ENCODE peak calls at places on chromosomes 13 and 19, in six cellular contexts. One of them, this sample, is unnamed.
A peak's percentile ranks its signal among the peaks of the same experiment; 100 is the strongest.

GRCh38 chr13:25141042-25141441 is 31.0 kb downstream of the AMER2 start:
- DNase-seq in stimulated activated CD4-positive, alpha-beta T cell treated with anti-CD3 and anti-CD28 coated beads, TNF-alpha, amount 100 ng/mL, for 4 hours: no peak
- DNase-seq in BE2C: no peak
- DNase-seq in adipocyte: no peak
- DNase-seq in NB4: no peak
- DNase-seq in neural crest cell: no peak
- DNase-seq in this sample: no peak

GRCh38 chr13:97976551-97977375 is 23.3 kb downstream of the IPO5 start:
- DNase-seq in stimulated activated CD4-positive, alpha-beta T cell treated with anti-CD3 and anti-CD28 coated beads, TNF-alpha, amount 100 ng/mL, for 4 hours: no peak
- DNase-seq in BE2C: peak; percentile 54
- DNase-seq in adipocyte: peak; percentile 73
- DNase-seq in NB4: no peak
- DNase-seq in neural crest cell: no peak
- DNase-seq in this sample: peak; percentile 34

GRCh38 chr13:110698689-110699088 is 7.2 kb downstream of the CARS2 start:
- DNase-seq in stimulated activated CD4-positive, alpha-beta T cell treated with anti-CD3 and anti-CD28 coated beads, TNF-alpha, amount 100 ng/mL, for 4 hours: no peak
- DNase-seq in BE2C: no peak
- DNase-seq in adipocyte: no peak
- DNase-seq in NB4: no peak
- DNase-seq in neural crest cell: no peak
- DNase-seq in this sample: no peak

GRCh38 chr19:49683814-49684250 is 5.6 kb upstream of the ADM5 start:
- DNase-seq in stimulated activated CD4-positive, alpha-beta T cell treated with anti-CD3 and anti-CD28 coated beads, TNF-alpha, amount 100 ng/mL, for 4 hours: no peak
- DNase-seq in BE2C: no peak
- DNase-seq in adipocyte: no peak
- DNase-seq in NB4: no peak
- DNase-seq in neural crest cell: no peak
- DNase-seq in this sample: no peak

GRCh38 chr13:76803831-76804230 is 82.4 kb downstream of the KCTD12 start:
- DNase-seq in stimulated activated CD4-positive, alpha-beta T cell treated with anti-CD3 and anti-CD28 coated beads, TNF-alpha, amount 100 ng/mL, for 4 hours: no peak
- DNase-seq in BE2C: no peak
- DNase-seq in adipocyte: no peak
- DNase-seq in NB4: no peak
- DNase-seq in neural crest cell: no peak
- DNase-seq in this sample: no peak

GRCh38 chr13:79724348-79725103 is 243.6 kb downstream of the NDFIP2 start:
- DNase-seq in stimulated activated CD4-positive, alpha-beta T cell treated with anti-CD3 and anti-CD28 coated beads, TNF-alpha, amount 100 ng/mL, for 4 hours: no peak
- DNase-seq in BE2C: no peak
- DNase-seq in adipocyte: peak; percentile 36
- DNase-seq in NB4: no peak
- DNase-seq in neural crest cell: no peak
- DNase-seq in this sample: no peak

GRCh38 chr13:49549289-49549688 is 36.1 kb downstream of the RCBTB1 start:
- DNase-seq in stimulated activated CD4-positive, alpha-beta T cell treated with anti-CD3 and anti-CD28 coated beads, TNF-alpha, amount 100 ng/mL, for 4 hours: no peak
- DNase-seq in BE2C: no peak
- DNase-seq in adipocyte: no peak
- DNase-seq in NB4: no peak
- DNase-seq in neural crest cell: no peak
- DNase-seq in this sample: no peak

GRCh38 chr19:30046522-30046921 is 104.5 kb downstream of the URI1 start:
- DNase-seq in stimulated activated CD4-positive, alpha-beta T cell treated with anti-CD3 and anti-CD28 coated beads, TNF-alpha, amount 100 ng/mL, for 4 hours: no peak
- DNase-seq in BE2C: peak; percentile 52
- DNase-seq in adipocyte: no peak
- DNase-seq in NB4: peak; percentile 21
- DNase-seq in neural crest cell: no peak
- DNase-seq in this sample: no peak

GRCh38 chr13:32889986-32890565 is 126.1 kb upstream of the KL start:
- DNase-seq in stimulated activated CD4-positive, alpha-beta T cell treated with anti-CD3 and anti-CD28 coated beads, TNF-alpha, amount 100 ng/mL, for 4 hours: no peak
- DNase-seq in BE2C: no peak
- DNase-seq in adipocyte: no peak
- DNase-seq in NB4: peak; percentile 60
- DNase-seq in neural crest cell: no peak
- DNase-seq in this sample: no peak

GRCh38 chr13:40060318-40061007 is 405.0 kb downstream of the COG6 start:
- DNase-seq in stimulated activated CD4-positive, alpha-beta T cell treated with anti-CD3 and anti-CD28 coated beads, TNF-alpha, amount 100 ng/mL, for 4 hours: no peak
- DNase-seq in BE2C: peak; percentile 53
- DNase-seq in adipocyte: peak; percentile 1
- DNase-seq in NB4: peak; percentile 86
- DNase-seq in neural crest cell: no peak
- DNase-seq in this sample: peak; percentile 31

GRCh38 chr19:6069268-6069771 is 41.0 kb downstream of the RFX2 start:
- DNase-seq in stimulated activated CD4-positive, alpha-beta T cell treated with anti-CD3 and anti-CD28 coated beads, TNF-alpha, amount 100 ng/mL, for 4 hours: no peak
- DNase-seq in BE2C: no peak
- DNase-seq in adipocyte: no peak
- DNase-seq in NB4: no peak
- DNase-seq in neural crest cell: no peak
- DNase-seq in this sample: no peak

GRCh38 chr13:98390086-98390697 is 186.7 kb downstream of the STK24 start:
- DNase-seq in stimulated activated CD4-positive, alpha-beta T cell treated with anti-CD3 and anti-CD28 coated beads, TNF-alpha, amount 100 ng/mL, for 4 hours: no peak
- DNase-seq in BE2C: no peak
- DNase-seq in adipocyte: peak; percentile 10
- DNase-seq in NB4: no peak
- DNase-seq in neural crest cell: no peak
- DNase-seq in this sample: no peak

GRCh38 chr13:32278456-32278855 is 36.7 kb downstream of the ZAR1L start:
- DNase-seq in stimulated activated CD4-positive, alpha-beta T cell treated with anti-CD3 and anti-CD28 coated beads, TNF-alpha, amount 100 ng/mL, for 4 hours: no peak
- DNase-seq in BE2C: no peak
- DNase-seq in adipocyte: peak; percentile 41
- DNase-seq in NB4: no peak
- DNase-seq in neural crest cell: no peak
- DNase-seq in this sample: peak; percentile 43

GRCh38 chr19:29771708-29772415 is 39.9 kb upstream of the CCNE1 start:
- DNase-seq in stimulated activated CD4-positive, alpha-beta T cell treated with anti-CD3 and anti-CD28 coated beads, TNF-alpha, amount 100 ng/mL, for 4 hours: no peak
- DNase-seq in BE2C: peak; percentile 74
- DNase-seq in adipocyte: peak; percentile 74
- DNase-seq in NB4: peak; percentile 42
- DNase-seq in neural crest cell: peak; percentile 60
- DNase-seq in this sample: peak; percentile 60

GRCh38 chr13:33678906-33679657 is 138.9 kb upstream of the RFC3 start:
- DNase-seq in stimulated activated CD4-positive, alpha-beta T cell treated with anti-CD3 and anti-CD28 coated beads, TNF-alpha, amount 100 ng/mL, for 4 hours: peak; percentile 52
- DNase-seq in BE2C: peak; percentile 19
- DNase-seq in adipocyte: no peak
- DNase-seq in NB4: no peak
- DNase-seq in neural crest cell: peak; percentile 4
- DNase-seq in this sample: peak; percentile 88

GRCh38 chr19:53463263-53463662 is 4.3 kb upstream of the ZNF813 start:
- DNase-seq in stimulated activated CD4-positive, alpha-beta T cell treated with anti-CD3 and anti-CD28 coated beads, TNF-alpha, amount 100 ng/mL, for 4 hours: no peak
- DNase-seq in BE2C: peak; percentile 57
- DNase-seq in adipocyte: peak; percentile 73
- DNase-seq in NB4: no peak
- DNase-seq in neural crest cell: no peak
- DNase-seq in this sample: no peak

GRCh38 chr19:35061583-35062373 is 20.3 kb downstream of the HPN start:
- DNase-seq in stimulated activated CD4-positive, alpha-beta T cell treated with anti-CD3 and anti-CD28 coated beads, TNF-alpha, amount 100 ng/mL, for 4 hours: no peak
- DNase-seq in BE2C: no peak
- DNase-seq in adipocyte: no peak
- DNase-seq in NB4: no peak
- DNase-seq in neural crest cell: no peak
- DNase-seq in this sample: no peak

GRCh38 chr19:39347332-39348227 is 5.4 kb downstream of the SAMD4B start:
- DNase-seq in stimulated activated CD4-positive, alpha-beta T cell treated with anti-CD3 and anti-CD28 coated beads, TNF-alpha, amount 100 ng/mL, for 4 hours: no peak
- DNase-seq in BE2C: no peak
- DNase-seq in adipocyte: peak; percentile 35
- DNase-seq in NB4: no peak
- DNase-seq in neural crest cell: no peak
- DNase-seq in this sample: no peak

GRCh38 chr19:43464089-43464775 is 1.2 kb downstream of the LYPD3 start:
- DNase-seq in stimulated activated CD4-positive, alpha-beta T cell treated with anti-CD3 and anti-CD28 coated beads, TNF-alpha, amount 100 ng/mL, for 4 hours: peak; percentile 65
- DNase-seq in BE2C: peak; percentile 70
- DNase-seq in adipocyte: peak; percentile 83
- DNase-seq in NB4: no peak
- DNase-seq in neural crest cell: peak; percentile 61
- DNase-seq in this sample: peak; percentile 87

GRCh38 chr19:13366529-13367143 is 139.6 kb downstream of the CACNA1A start:
- DNase-seq in stimulated activated CD4-positive, alpha-beta T cell treated with anti-CD3 and anti-CD28 coated beads, TNF-alpha, amount 100 ng/mL, for 4 hours: no peak
- DNase-seq in BE2C: no peak
- DNase-seq in adipocyte: peak; percentile 49
- DNase-seq in NB4: peak; percentile 34
- DNase-seq in neural crest cell: peak; percentile 29
- DNase-seq in this sample: peak; percentile 36

GRCh38 chr19:35380450-35381124 is 9.7 kb downstream of the GPR42 start:
- DNase-seq in stimulated activated CD4-positive, alpha-beta T cell treated with anti-CD3 and anti-CD28 coated beads, TNF-alpha, amount 100 ng/mL, for 4 hours: no peak
- DNase-seq in BE2C: no peak
- DNase-seq in adipocyte: no peak
- DNase-seq in NB4: no peak
- DNase-seq in neural crest cell: no peak
- DNase-seq in this sample: no peak

GRCh38 chr13:40302351-40302750 is 364.1 kb downstream of the FOXO1 start:
- DNase-seq in stimulated activated CD4-positive, alpha-beta T cell treated with anti-CD3 and anti-CD28 coated beads, TNF-alpha, amount 100 ng/mL, for 4 hours: no peak
- DNase-seq in BE2C: no peak
- DNase-seq in adipocyte: no peak
- DNase-seq in NB4: no peak
- DNase-seq in neural crest cell: no peak
- DNase-seq in this sample: no peak

GRCh38 chr19:1156305-1156801 is 17.7 kb downstream of the SBNO2 start:
- DNase-seq in stimulated activated CD4-positive, alpha-beta T cell treated with anti-CD3 and anti-CD28 coated beads, TNF-alpha, amount 100 ng/mL, for 4 hours: no peak
- DNase-seq in BE2C: no peak
- DNase-seq in adipocyte: no peak
- DNase-seq in NB4: no peak
- DNase-seq in neural crest cell: no peak
- DNase-seq in this sample: no peak

GRCh38 chr19:10885241-10886169 is 14.2 kb downstream of the CARM1 start:
- DNase-seq in stimulated activated CD4-positive, alpha-beta T cell treated with anti-CD3 and anti-CD28 coated beads, TNF-alpha, amount 100 ng/mL, for 4 hours: no peak
- DNase-seq in BE2C: no peak
- DNase-seq in adipocyte: peak; percentile 51
- DNase-seq in NB4: no peak
- DNase-seq in neural crest cell: no peak
- DNase-seq in this sample: no peak

GRCh38 chr13:113941571-113942191 is 32.2 kb downstream of the C13orf46 start:
- DNase-seq in stimulated activated CD4-positive, alpha-beta T cell treated with anti-CD3 and anti-CD28 coated beads, TNF-alpha, amount 100 ng/mL, for 4 hours: no peak
- DNase-seq in BE2C: no peak
- DNase-seq in adipocyte: no peak
- DNase-seq in NB4: peak; percentile 53
- DNase-seq in neural crest cell: no peak
- DNase-seq in this sample: no peak

GRCh38 chr13:34294483-34295129 is 476.7 kb downstream of the RFC3 start:
- DNase-seq in stimulated activated CD4-positive, alpha-beta T cell treated with anti-CD3 and anti-CD28 coated beads, TNF-alpha, amount 100 ng/mL, for 4 hours: no peak
- DNase-seq in BE2C: no peak
- DNase-seq in adipocyte: no peak
- DNase-seq in NB4: no peak
- DNase-seq in neural crest cell: no peak
- DNase-seq in this sample: no peak

GRCh38 chr19:44748426-44749254 is at the start of gene BCL3:
- DNase-seq in stimulated activated CD4-positive, alpha-beta T cell treated with anti-CD3 and anti-CD28 coated beads, TNF-alpha, amount 100 ng/mL, for 4 hours: peak; percentile 40
- DNase-seq in BE2C: peak; percentile 42
- DNase-seq in adipocyte: peak; percentile 84
- DNase-seq in NB4: peak; percentile 62
- DNase-seq in neural crest cell: no peak
- DNase-seq in this sample: peak; percentile 86

GRCh38 chr13:23715762-23716235 is 145.6 kb downstream of the TNFRSF19 start:
- DNase-seq in stimulated activated CD4-positive, alpha-beta T cell treated with anti-CD3 and anti-CD28 coated beads, TNF-alpha, amount 100 ng/mL, for 4 hours: no peak
- DNase-seq in BE2C: peak; percentile 51
- DNase-seq in adipocyte: no peak
- DNase-seq in NB4: no peak
- DNase-seq in neural crest cell: no peak
- DNase-seq in this sample: peak; percentile 53

GRCh38 chr13:107258599-107259187 is 690.8 kb upstream of the ARGLU1 start:
- DNase-seq in stimulated activated CD4-positive, alpha-beta T cell treated with anti-CD3 and anti-CD28 coated beads, TNF-alpha, amount 100 ng/mL, for 4 hours: no peak
- DNase-seq in BE2C: no peak
- DNase-seq in adipocyte: peak; percentile 68
- DNase-seq in NB4: no peak
- DNase-seq in neural crest cell: no peak
- DNase-seq in this sample: no peak

GRCh38 chr19:57706346-57706745 is 2.7 kb downstream of the ZNF154 start:
- DNase-seq in stimulated activated CD4-positive, alpha-beta T cell treated with anti-CD3 and anti-CD28 coated beads, TNF-alpha, amount 100 ng/mL, for 4 hours: no peak
- DNase-seq in BE2C: no peak
- DNase-seq in adipocyte: no peak
- DNase-seq in NB4: no peak
- DNase-seq in neural crest cell: no peak
- DNase-seq in this sample: no peak

GRCh38 chr13:91520952-91521351 is 122.5 kb downstream of the GPC5 start:
- DNase-seq in stimulated activated CD4-positive, alpha-beta T cell treated with anti-CD3 and anti-CD28 coated beads, TNF-alpha, amount 100 ng/mL, for 4 hours: no peak
- DNase-seq in BE2C: no peak
- DNase-seq in adipocyte: no peak
- DNase-seq in NB4: no peak
- DNase-seq in neural crest cell: no peak
- DNase-seq in this sample: no peak